ENCODE peak calls at places on chromosomes 3 and 15, in ten cellular contexts. V is astrocyte of the cerebellum, U is GM20000, A is fibroblast of villous mesenchyme, M is dorsolateral prefrontal cortex, G is cardiac muscle cell, C is RWPE1, K is nephron progenitor cell, R is psoas muscle, X is retinal pigment epithelial cell. W is an unnamed sample.

GRCh38 chr3:15313461-15313860 is 18.9 kb downstream of the SH3BP5 start:
- DNase-seq in V (no peak), U (no peak), A (no peak), M (no peak), G (no peak), C (no peak), K (no peak), R (no peak), X (no peak), W (no peak)

GRCh38 chr3:160355826-160356225 is 43.2 kb downstream of the IFT80 start:
- DNase-seq in V (no peak), U (no peak), A (peak), M (no peak), G (no peak), C (no peak), K (no peak), R (no peak), X (no peak), W (no peak)

GRCh38 chr3:106587581-106587980 is 718.8 kb upstream of the CBLB start:
- DNase-seq in V (no peak), U (no peak), A (no peak), M (no peak), G (no peak), C (no peak), K (no peak), R (no peak), X (no peak), W (no peak)

GRCh38 chr3:26652157-26652556 is 29.6 kb downstream of the LRRC3B start:
- DNase-seq in V (no peak), U (no peak), A (no peak), M (peak), G (no peak), C (no peak), K (no peak), R (peak), X (no peak), W (no peak)

GRCh38 chr3:72338942-72339749 is 509.1 kb downstream of the SHQ1 start:
- DNase-seq in V (peak), U (no peak), A (peak), M (peak), G (peak), C (peak), K (peak), R (peak), X (peak), W (peak)

GRCh38 chr15:99994849-99995248 is 261.6 kb upstream of the LYSMD4 start:
- DNase-seq in V (no peak), U (no peak), A (no peak), M (no peak), G (no peak), C (no peak), K (no peak), R (no peak), X (no peak), W (no peak)

GRCh38 chr15:92453611-92454010 is 59.9 kb downstream of the ST8SIA2 start:
- DNase-seq in V (no peak), U (no peak), A (no peak), M (no peak), G (no peak), C (no peak), K (no peak), R (no peak), X (no peak), W (no peak)

GRCh38 chr3:156750191-156750873 is 75.8 kb upstream of the LEKR1 start:
- DNase-seq in V (no peak), U (no peak), A (peak), M (no peak), G (peak), C (no peak), K (peak), R (no peak), X (no peak), W (peak)

GRCh38 chr15:40389824-40390595 is 7.5 kb downstream of the KNSTRN start:
- DNase-seq in V (no peak), U (no peak), A (no peak), M (no peak), G (no peak), C (no peak), K (no peak), R (no peak), X (no peak), W (no peak)

GRCh38 chr3:71030748-71031147 is 552.8 kb downstream of the FOXP1 start:
- DNase-seq in V (no peak), U (no peak), A (no peak), M (no peak), G (no peak), C (no peak), K (no peak), R (no peak), X (no peak), W (no peak)

GRCh38 chr15:100920516-100921135 is 1.5 kb downstream of the LRRK1 start:
- DNase-seq in V (no peak), U (peak), A (no peak), M (no peak), G (no peak), C (no peak), K (no peak), R (no peak), X (no peak), W (no peak)

GRCh38 chr3:133987136-133987535 is 42.6 kb downstream of the SLCO2A1 start:
- DNase-seq in V (no peak), U (no peak), A (no peak), M (no peak), G (no peak), C (no peak), K (no peak), R (no peak), X (no peak), W (no peak)

GRCh38 chr3:119069725-119070124 is 35.1 kb upstream of the IGSF11 start:
- DNase-seq in V (no peak), U (no peak), A (no peak), M (no peak), G (no peak), C (no peak), K (no peak), R (no peak), X (no peak), W (no peak)

GRCh38 chr3:49035278-49035677 is 6.1 kb upstream of the IMPDH2 start:
- DNase-seq in V (no peak), U (no peak), A (no peak), M (no peak), G (no peak), C (no peak), K (no peak), R (no peak), X (no peak), W (no peak)

GRCh38 chr3:177813322-177813721 is 616.0 kb upstream of the TBL1XR1 start:
- DNase-seq in V (no peak), U (no peak), A (no peak), M (no peak), G (peak), C (no peak), K (no peak), R (peak), X (no peak), W (no peak)

GRCh38 chr3:193987186-193987585 is 148.8 kb upstream of the HES1 start:
- DNase-seq in V (peak), U (no peak), A (no peak), M (no peak), G (peak), C (no peak), K (no peak), R (no peak), X (no peak), W (no peak)

GRCh38 chr3:71875461-71875947 is 90.6 kb upstream of the PROK2 start:
- DNase-seq in V (peak), U (peak), A (peak), M (peak), G (peak), C (peak), K (peak), R (peak), X (no peak), W (no peak)

GRCh38 chr3:126946387-126946786 is 36.5 kb upstream of the PLXNA1 start:
- DNase-seq in V (no peak), U (no peak), A (no peak), M (no peak), G (no peak), C (no peak), K (no peak), R (no peak), X (no peak), W (no peak)

GRCh38 chr3:129046037-129046731 is 14.4 kb upstream of the GP9 start:
- DNase-seq in V (no peak), U (no peak), A (no peak), M (no peak), G (no peak), C (no peak), K (no peak), R (no peak), X (no peak), W (no peak)
- TF ChIP-seq CTCF in V (peak), U (no peak), A (no peak), M (no peak), G (peak), C (no peak), K (no peak), R (no peak), X (peak), W (peak)

DNA sequence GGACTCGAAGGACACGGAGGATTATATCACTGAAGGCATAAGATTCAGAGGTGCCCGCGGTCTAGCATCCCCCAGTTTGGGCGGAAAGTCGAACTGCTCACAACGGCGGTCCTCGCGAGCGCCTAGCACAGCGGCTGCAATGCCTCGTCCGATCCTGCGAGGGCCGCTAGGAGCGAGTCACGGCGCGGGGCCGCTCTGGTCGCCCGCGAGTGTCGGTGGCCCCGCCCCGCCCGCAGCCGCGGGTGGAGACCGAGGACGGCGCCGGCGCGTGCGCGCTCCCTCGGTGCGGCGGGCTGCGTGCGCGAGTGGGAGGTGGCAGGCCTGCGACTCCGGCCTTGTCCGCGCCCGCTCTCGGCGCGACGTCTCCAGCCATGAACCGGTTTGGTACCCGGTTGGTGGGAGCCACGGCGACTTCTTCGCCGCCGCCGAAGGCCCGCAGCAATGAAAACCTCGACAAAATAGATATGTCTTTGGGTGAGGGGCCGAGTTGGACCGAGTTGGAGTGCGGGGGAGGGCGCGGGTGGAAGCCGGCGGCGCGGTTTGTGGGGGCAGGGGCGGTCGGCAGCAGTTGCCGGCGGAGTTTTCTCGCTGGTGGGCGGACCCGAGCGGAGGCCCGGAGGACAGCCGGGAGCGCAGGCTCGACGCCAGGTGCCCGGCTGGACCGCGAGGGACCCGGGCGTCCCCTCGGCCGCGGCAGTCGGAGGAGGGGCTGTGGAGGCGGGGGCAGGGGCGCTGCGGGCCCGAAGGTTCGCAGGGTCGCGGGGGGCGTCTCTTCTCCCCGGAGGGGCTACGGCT is at the start of gene FYTTD1:
- DNase-seq in V (peak), U (peak), A (peak), M (peak), G (peak), C (peak), K (peak), R (peak), X (no peak), W (no peak)
- TF ChIP-seq CTCF in V (peak), U (peak), A (peak), M (peak), G (peak), C (peak), K (peak), R (peak), X (peak), W (peak)

DNA sequence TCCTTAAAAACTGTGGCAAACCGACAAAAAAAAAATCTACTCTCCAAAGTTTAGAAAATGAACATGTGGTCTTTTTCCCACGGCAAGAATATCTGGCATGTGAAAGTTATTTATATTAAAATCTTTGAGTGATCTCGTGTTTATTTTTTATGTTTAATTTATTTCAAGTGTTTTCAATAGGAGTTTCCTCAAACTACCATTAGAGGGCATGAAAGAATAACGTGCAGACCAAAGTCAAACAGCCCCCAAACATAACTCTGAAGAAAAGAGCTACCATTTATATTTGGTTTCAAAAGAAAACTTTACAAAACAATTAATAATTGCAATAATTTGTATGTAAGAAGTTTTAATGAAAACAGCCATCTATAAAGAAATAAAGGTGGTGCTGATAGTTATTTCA is 286.3 kb downstream of the ZIC4 start:
- DNase-seq in V (peak), U (no peak), A (peak), M (no peak), G (peak), C (peak), K (no peak), R (no peak), X (no peak), W (peak)
- TF ChIP-seq CTCF in V (peak), U (no peak), A (peak), M (peak), G (peak), C (peak), K (peak), R (peak), X (peak), W (peak)

DNA sequence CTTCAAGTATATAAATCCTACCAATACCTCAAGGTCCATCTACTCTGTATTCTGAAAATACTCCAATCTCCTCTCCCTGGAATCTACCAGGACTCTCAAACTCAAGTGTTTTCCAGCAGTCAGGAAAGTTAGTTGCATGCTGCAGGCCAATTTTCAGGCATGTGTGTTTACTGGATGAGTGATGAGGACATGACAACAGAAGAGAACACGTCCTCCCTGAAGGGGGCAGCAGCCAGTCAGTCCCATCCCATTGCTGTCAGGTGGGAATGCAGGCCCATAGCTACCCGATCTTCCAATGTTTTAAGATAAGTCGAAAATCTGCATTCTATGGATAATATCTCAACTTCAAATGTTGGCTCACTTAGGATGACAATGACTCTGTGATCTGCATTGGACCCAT is 496.2 kb downstream of the FHIT start:
- DNase-seq in V (no peak), U (peak), A (no peak), M (no peak), G (no peak), C (no peak), K (peak), R (no peak), X (no peak), W (no peak)
- TF ChIP-seq CTCF in V (no peak), U (no peak), A (no peak), M (no peak), G (no peak), C (no peak), K (peak), R (no peak), X (peak), W (no peak)

DNA sequence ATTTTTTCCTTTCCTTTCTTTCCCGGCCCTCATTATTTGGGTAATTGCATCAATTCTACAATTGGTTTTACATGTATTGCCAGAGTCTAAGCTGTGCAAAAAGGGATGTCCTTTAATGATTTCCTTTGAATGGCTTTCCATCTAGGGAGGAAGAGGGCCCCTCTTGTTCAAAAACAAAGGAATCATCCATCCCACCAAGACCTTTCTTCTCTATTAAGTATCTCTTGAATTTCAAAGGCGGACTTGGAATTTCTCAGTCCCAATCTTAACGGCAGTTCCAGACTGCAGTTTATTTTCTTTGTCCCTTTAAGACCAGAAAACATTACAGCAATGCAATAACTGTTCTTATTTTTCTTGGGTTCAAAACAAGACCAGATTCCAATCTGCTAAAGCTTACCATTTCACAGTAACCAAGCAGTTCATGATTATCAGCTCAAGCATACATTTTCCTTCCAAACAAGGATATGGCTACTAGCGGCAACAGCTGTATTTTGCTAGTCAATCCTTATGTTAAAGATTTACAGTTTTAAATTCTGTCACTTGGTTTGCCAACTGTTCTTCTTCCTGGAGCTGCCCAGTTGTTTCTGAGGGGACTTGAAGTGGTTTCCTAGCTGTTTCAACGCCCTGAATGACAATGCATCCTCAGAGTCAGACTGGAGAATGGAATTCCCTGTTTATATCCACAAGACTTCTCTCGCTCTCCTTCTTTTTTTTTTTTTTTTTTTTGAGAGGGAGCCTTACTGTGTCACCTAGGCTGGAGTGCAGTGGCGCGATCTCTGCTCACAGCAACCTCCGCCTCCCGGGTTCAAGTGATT is 91.4 kb upstream of the LRIG1 start:
- DNase-seq in V (no peak), U (no peak), A (no peak), M (no peak), G (no peak), C (no peak), K (no peak), R (no peak), X (no peak), W (no peak)
- TF ChIP-seq CTCF in V (no peak), U (no peak), A (no peak), M (no peak), G (no peak), C (no peak), K (no peak), R (no peak), X (no peak), W (no peak)

DNA sequence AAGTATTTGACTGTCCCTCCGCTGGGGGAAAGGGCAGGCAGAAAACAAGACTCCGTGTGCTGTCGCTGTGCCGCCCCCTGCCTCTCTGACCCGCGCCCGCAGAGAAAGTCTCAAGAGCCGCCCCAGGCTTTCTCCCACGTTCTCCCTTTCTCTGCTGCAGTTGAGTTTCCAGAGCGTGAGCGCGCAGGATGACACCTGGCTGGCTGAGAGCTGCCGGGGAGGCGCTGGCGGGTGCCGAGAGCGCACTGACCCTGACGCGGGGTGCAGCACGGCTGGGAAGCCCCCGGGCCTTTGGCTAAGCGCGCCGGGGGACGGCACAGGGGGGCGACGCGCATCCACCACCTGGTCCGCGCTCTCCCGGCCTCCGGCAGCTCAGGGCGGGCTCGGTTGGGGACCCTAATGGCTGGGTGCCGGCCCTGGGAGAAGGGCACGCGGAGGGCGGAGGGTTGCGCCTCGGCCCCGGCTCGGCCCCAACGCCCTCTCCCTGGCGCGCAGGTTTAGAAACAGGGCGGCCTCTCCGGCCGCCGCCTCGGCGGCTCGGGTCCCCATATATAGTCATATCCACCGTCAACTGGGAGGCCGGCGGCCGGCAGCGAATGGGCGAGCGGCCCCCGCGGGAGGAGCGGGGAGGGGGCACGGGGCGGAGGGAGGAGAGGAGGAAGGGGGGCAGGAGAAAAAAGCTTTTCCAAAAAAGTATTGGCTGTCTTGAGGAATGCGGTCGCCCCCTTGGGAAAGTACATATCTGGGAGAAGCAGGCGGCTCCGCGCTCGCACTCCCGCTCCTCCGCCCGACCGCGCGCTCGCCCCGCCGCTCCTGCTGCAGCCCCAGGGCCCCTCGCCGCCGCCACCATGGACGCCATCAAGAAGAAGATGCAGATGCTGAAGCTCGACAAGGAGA is at the start of gene TPM1:
- DNase-seq in V (peak), U (peak), A (peak), M (peak), G (peak), C (peak), K (peak), R (peak), X (peak), W (peak)
- TF ChIP-seq CTCF in V (no peak), U (no peak), A (peak), M (no peak), G (no peak), C (no peak), K (no peak), R (no peak), X (peak), W (peak)

GRCh38 chr15:88003928-88004327 is 252.6 kb downstream of the NTRK3 start:
- DNase-seq in V (no peak), U (no peak), A (no peak), M (no peak), G (no peak), C (no peak), K (no peak), R (no peak), X (no peak), W (no peak)
- TF ChIP-seq CTCF in V (no peak), U (no peak), A (no peak), M (no peak), G (no peak), C (no peak), K (no peak), R (no peak), X (no peak), W (no peak)

DNA sequence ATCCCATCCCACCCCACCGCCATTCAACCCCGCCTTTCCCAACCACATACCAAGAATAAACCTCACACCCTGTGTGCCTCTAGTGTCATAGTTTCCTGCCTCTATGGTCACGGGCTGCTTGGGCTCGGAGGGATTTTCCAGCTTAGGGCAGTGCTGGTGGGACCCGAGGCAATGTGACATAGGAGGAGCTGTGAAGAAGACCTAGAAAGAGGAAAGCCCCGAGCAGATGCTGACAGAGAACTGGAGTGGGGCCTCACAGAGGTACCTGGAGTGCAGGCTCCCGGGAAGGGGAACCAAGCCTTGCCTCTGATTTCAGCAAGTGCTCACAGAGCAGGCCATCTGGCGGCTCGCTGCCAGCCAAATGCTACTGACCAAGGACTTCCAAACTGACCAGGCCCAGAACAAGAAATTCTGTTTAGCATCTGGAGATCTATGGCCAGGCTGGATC is 27.5 kb downstream of the BHLHE40 start:
- DNase-seq in V (no peak), U (peak), A (no peak), M (no peak), G (no peak), C (no peak), K (no peak), R (no peak), X (no peak), W (no peak)
- TF ChIP-seq CTCF in V (no peak), U (no peak), A (no peak), M (no peak), G (no peak), C (no peak), K (no peak), R (no peak), X (no peak), W (no peak)

GRCh38 chr15:53976844-53977392 is 1.3 kb upstream of the UNC13C start:
- DNase-seq in V (no peak), U (no peak), A (no peak), M (peak), G (no peak), C (peak), K (peak), R (peak), X (no peak), W (no peak)
- TF ChIP-seq CTCF in V (no peak), U (no peak), A (no peak), M (peak), G (no peak), C (no peak), K (peak), R (no peak), X (peak), W (no peak)